ENCODE peak calls at places on chromosome 3, in seven cellular contexts. S is NCI-H774; T is activated T-cell treated with anti-CD3 and anti-CD28 coated beads for 24 hours; P is NCI-H2171; F is T-helper 1 cell; V is AG10803; U is stimulated activated CD4-positive, alpha-beta T cell treated with anti-CD3 and anti-CD28 coated beads, Interleukin-12 subunit alpha, Interleukin-12 subunit beta, amount 100 ng/mL, for 24 hours. L is an unnamed sample.

GRCh38 chr3:119911748-119912147 is 129.8 kb downstream of the NR1I2 start:
- DNase-seq in V (no peak), T (no peak), F (peak; percentile 19), P (no peak), S (no peak), U (no peak), L (peak; percentile 49)

GRCh38 chr3:21599890-21600289 is 151.1 kb downstream of the ZNF385D start:
- DNase-seq in V (no peak), P (no peak), F (no peak), U (no peak), S (no peak), T (no peak), L (no peak)

GRCh38 chr3:154794383-154794782 is 285.7 kb upstream of the MME start:
- DNase-seq in S (no peak), P (no peak), V (peak; percentile 49), F (no peak), T (no peak), U (no peak), L (no peak)

GRCh38 chr3:156181509-156181908 is 61.1 kb downstream of the KCNAB1 start:
- DNase-seq in U (no peak), T (no peak), P (no peak), V (peak; percentile 20), S (no peak), F (no peak), L (no peak)

GRCh38 chr3:155138677-155139076 is 58.6 kb downstream of the MME start:
- DNase-seq in P (no peak), F (no peak), S (no peak), T (no peak), V (no peak), U (no peak), L (no peak)

GRCh38 chr3:175149675-175150074 is 290.5 kb downstream of the NAALADL2 start:
- DNase-seq in T (no peak), P (peak; percentile 97), V (no peak), F (no peak), U (no peak), S (peak; percentile 99), L (no peak)

GRCh38 chr3:101849714-101850326 is 506 bp downstream of the NFKBIZ start:
- DNase-seq in P (peak; percentile 48), F (peak; percentile 70), S (peak; percentile 60), V (no peak), U (peak; percentile 22), T (peak; percentile 33), L (peak; percentile 72)

GRCh38 chr3:8663177-8664061 is 18.8 kb upstream of the SSUH2 start:
- DNase-seq in U (peak; percentile 56), P (no peak), V (peak; percentile 74), T (peak; percentile 20), S (peak; percentile 32), F (peak; percentile 11), L (peak; percentile 31)

GRCh38 chr3:47367631-47368030 is 13.2 kb upstream of the PTPN23 start:
- DNase-seq in F (no peak), U (no peak), T (no peak), P (no peak), S (no peak), V (no peak), L (no peak)